ENCODE peak calls at places on chromosome 14, in eight cellular contexts. J, G, Q, B, S, V, Z and X are unnamed samples.

GRCh38 chr14:59769586-59769985 is 101.0 kb downstream of the RTN1 start:
- DNase-seq in J (no peak), G (no peak), Q (no peak), B (no peak), S (no peak), V (no peak), Z (no peak), X (no peak)

GRCh38 chr14:92539875-92540274 is 26.3 kb downstream of the RIN3 start:
- DNase-seq in J (peak), G (peak), Q (no peak), B (no peak), S (peak), V (peak), Z (no peak), X (no peak)

GRCh38 chr14:100279563-100279962 is 26.7 kb downstream of the SLC25A29 start:
- DNase-seq in J (no peak), G (no peak), Q (no peak), B (no peak), S (no peak), V (no peak), Z (no peak), X (no peak)

GRCh38 chr14:99995700-99996356 is 69.4 kb upstream of the EVL start:
- DNase-seq in J (peak), G (peak), Q (peak), B (no peak), S (no peak), V (peak), Z (peak), X (peak)

GRCh38 chr14:71618716-71619115 is 313.5 kb upstream of the RGS6 start:
- DNase-seq in J (no peak), G (no peak), Q (no peak), B (no peak), S (no peak), V (no peak), Z (no peak), X (no peak)

GRCh38 chr14:97634786-97635185 is 837.6 kb downstream of the VRK1 start:
- DNase-seq in J (no peak), G (peak), Q (peak), B (no peak), S (no peak), V (no peak), Z (peak), X (no peak)

GRCh38 chr14:70821916-70822705 is 12.8 kb upstream of the MAP3K9 start:
- DNase-seq in J (peak), G (peak), Q (peak), B (no peak), S (peak), V (peak), Z (peak), X (no peak)

GRCh38 chr14:104115691-104116543 is 22.5 kb upstream of the KIF26A start:
- DNase-seq in J (no peak), G (no peak), Q (no peak), B (no peak), S (peak), V (no peak), Z (no peak), X (no peak)

GRCh38 chr14:58749066-58749669 is 111.4 kb downstream of the DACT1 start:
- DNase-seq in J (peak), G (peak), Q (no peak), B (peak), S (no peak), V (peak), Z (no peak), X (peak)

GRCh38 chr14:36633580-36633979 is 28.1 kb upstream of the PAX9 start:
- DNase-seq in J (no peak), G (no peak), Q (no peak), B (no peak), S (no peak), V (no peak), Z (no peak), X (no peak)

GRCh38 chr14:91899777-91900176 is 32.4 kb upstream of the TC2N start:
- DNase-seq in J (no peak), G (no peak), Q (no peak), B (no peak), S (no peak), V (peak), Z (no peak), X (no peak)

GRCh38 chr14:78074546-78074945 is 95.6 kb upstream of the NRXN3 start:
- DNase-seq in J (no peak), G (no peak), Q (no peak), B (no peak), S (no peak), V (no peak), Z (no peak), X (no peak)